ENCODE peak calls at places on chromosomes 3 and 15, in seven cellular contexts. X is stomach; V is dorsolateral prefrontal cortex; E is tibial artery; K is CD8-positive, alpha-beta T cell; Z is heart left ventricle; O is HL-60. P is an unnamed sample.

GRCh38 chr3:121064121-121064520 is 156.1 kb downstream of the STXBP5L start:
- DNase-seq in Z (no peak), V (no peak), O (no peak), X (no peak), E (no peak), K (no peak), P (no peak)

GRCh38 chr15:75149911-75150709 is 51.6 kb upstream of the C15orf39 start:
- DNase-seq in E (no peak), Z (no peak), K (no peak), O (no peak), V (no peak), X (no peak), P (no peak)

GRCh38 chr15:22265056-22265945 is 185.0 kb downstream of the OR4M2 start:
- DNase-seq in O (no peak), V (no peak), Z (no peak), X (no peak), K (peak; percentile 55), E (no peak), P (no peak)

GRCh38 chr15:60546764-60547163 is 67.8 kb upstream of the ICE2 start:
- DNase-seq in V (no peak), K (no peak), X (no peak), O (no peak), E (no peak), Z (no peak), P (no peak)

GRCh38 chr3:179853176-179853575 is 183.6 kb downstream of the PEX5L start:
- DNase-seq in O (peak; percentile 15), Z (peak; percentile 16), K (no peak), E (no peak), V (no peak), X (no peak), P (no peak)

GRCh38 chr3:42526616-42527367 is 24.3 kb downstream of the VIPR1 start:
- DNase-seq in Z (no peak), K (peak; percentile 68), O (no peak), V (no peak), E (no peak), X (no peak), P (no peak)

GRCh38 chr3:46293035-46293724 is 50.9 kb downstream of the CCR3 start:
- DNase-seq in O (no peak), E (no peak), Z (no peak), K (no peak), X (no peak), V (no peak), P (no peak)

GRCh38 chr15:77684341-77685081 is 51.8 kb upstream of the LINGO1 start:
- DNase-seq in V (no peak), E (no peak), O (no peak), X (no peak), Z (no peak), K (no peak), P (no peak)

GRCh38 chr15:73374599-73374998 is 5.8 kb upstream of the HCN4 start:
- DNase-seq in V (no peak), E (no peak), Z (peak; percentile 87), X (no peak), O (no peak), K (no peak), P (no peak)

GRCh38 chr3:144187531-144188230 is 216.1 kb downstream of the DIPK2A start:
- DNase-seq in O (no peak), X (no peak), V (no peak), K (no peak), E (no peak), Z (no peak), P (no peak)

GRCh38 chr15:55770808-55771207 is 27.9 kb upstream of the PRTG start:
- DNase-seq in X (no peak), O (no peak), K (no peak), Z (no peak), V (no peak), E (no peak), P (no peak)

GRCh38 chr3:115233021-115233420 is 85.9 kb upstream of the ZBTB20 start:
- DNase-seq in E (no peak), X (no peak), O (no peak), V (no peak), Z (no peak), K (no peak), P (no peak)
- H3K4me3 ChIP-seq in E (no peak overlapping the region), X (no peak overlapping the region), O (no peak overlapping the region), V (no peak overlapping the region), Z (no peak overlapping the region), K (no peak overlapping the region), P (no peak overlapping the region)

GRCh38 chr15:33451385-33451784 is 140.6 kb downstream of the RYR3 start:
- DNase-seq in K (no peak), Z (no peak), O (no peak), V (no peak), E (no peak), X (no peak), P (no peak)
- TF ChIP-seq CTCF in K (no peak), Z (no peak), O (no peak), V (no peak), E (no peak), X (no peak), P (no peak)

GRCh38 chr3:66443404-66443803 is 57.4 kb downstream of the LRIG1 start:
- DNase-seq in E (no peak), Z (no peak), X (no peak), V (no peak), O (no peak), K (no peak), P (no peak)

GRCh38 chr3:66441124-66441523 is 59.7 kb downstream of the LRIG1 start:
- DNase-seq in Z (no peak), V (no peak), O (no peak), E (no peak), X (no peak), K (no peak), P (no peak)

GRCh38 chr3:66441692-66442091 is 59.1 kb downstream of the LRIG1 start:
- DNase-seq in O (no peak), V (no peak), K (no peak), E (no peak), X (no peak), Z (no peak), P (no peak)

GRCh38 chr3:66444146-66444644 is 56.6 kb downstream of the LRIG1 start:
- DNase-seq in X (no peak), O (no peak), Z (no peak), E (no peak), K (no peak), V (no peak), P (no peak)

DNA sequence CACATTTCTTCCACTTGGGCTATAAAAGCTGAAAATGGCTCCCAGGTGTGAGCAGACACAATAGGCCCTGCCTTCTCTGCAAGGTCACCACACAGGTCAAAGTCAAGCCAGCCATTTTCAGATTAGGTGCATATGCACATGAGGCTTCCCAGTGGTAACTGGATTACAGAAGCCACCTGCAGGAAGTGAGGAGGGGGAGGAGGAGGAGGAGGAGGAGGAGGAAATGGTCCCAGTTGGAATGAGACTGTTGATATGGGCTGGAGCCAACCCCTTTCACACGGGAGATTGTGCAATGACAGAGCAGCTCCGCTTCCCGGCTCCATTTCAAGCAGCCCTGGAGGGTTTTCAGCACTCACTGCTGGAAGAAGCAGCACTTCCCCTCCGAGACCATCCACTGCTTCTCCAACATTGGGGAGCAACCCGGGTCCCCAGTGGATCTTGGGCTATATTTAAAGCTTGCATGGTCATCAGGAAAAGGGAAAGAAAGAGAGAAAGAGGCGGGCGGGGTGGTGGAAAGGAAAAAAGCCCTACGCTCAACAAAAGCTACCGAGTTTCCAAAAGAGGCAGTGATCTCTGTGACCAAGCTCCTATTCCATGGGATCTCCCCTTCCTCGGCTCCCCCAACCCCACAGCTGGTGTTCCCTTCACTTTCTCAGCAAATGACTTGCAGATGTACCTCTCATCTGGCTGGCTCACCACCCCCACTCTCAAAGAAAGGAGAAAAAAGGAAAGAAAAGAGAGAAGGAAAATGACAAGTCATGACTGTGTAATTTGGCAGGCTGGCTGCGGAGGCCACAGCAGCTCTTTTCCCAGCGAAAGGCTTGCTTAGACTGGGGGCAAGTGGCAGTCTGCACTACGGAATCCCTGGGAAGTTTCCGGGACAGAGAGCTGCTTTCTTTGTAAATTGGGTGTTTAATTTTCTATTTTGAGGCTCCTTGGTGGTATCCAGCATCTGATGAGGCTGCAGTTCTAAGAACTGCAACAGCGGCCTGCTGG is 58.3 kb downstream of the LRIG1 start:
- DNase-seq in K (no peak), X (peak; percentile 81), V (no peak), E (peak; percentile 83), Z (peak; percentile 83), O (no peak), P (no peak)
- H3K4me3 ChIP-seq in K (no peak overlapping the region), X (peak overlapping the region; percentile 4), V (peak overlapping the region; percentile 21), E (peak overlapping the region; percentile 14), Z (no peak overlapping the region), O (no peak overlapping the region), P (peak overlapping the region; percentile 51)

GRCh38 chr3:72447059-72447946 is 400.9 kb downstream of the SHQ1 start:
- DNase-seq in E (peak; percentile 95), X (peak; percentile 95), V (peak; percentile 96), Z (peak; percentile 95), O (peak; percentile 62), K (peak; percentile 98), P (peak; percentile 55)
- TF ChIP-seq CTCF in E (peak; percentile 26), X (no peak), V (no peak), Z (no peak), O (no peak), K (no peak), P (no peak)

GRCh38 chr3:172562881-172563835 is 39.9 kb upstream of the TNFSF10 start:
- DNase-seq in O (peak; percentile 34), X (no peak), K (no peak), V (no peak), Z (peak; percentile 52), E (no peak), P (no peak)
- H3K4me3 ChIP-seq in O (peak overlapping the region; percentile 0), X (peak overlapping the region; percentile 14), K (no peak overlapping the region), V (no peak overlapping the region), Z (no peak overlapping the region), E (no peak overlapping the region), P (peak overlapping the region; percentile 65)

DNA sequence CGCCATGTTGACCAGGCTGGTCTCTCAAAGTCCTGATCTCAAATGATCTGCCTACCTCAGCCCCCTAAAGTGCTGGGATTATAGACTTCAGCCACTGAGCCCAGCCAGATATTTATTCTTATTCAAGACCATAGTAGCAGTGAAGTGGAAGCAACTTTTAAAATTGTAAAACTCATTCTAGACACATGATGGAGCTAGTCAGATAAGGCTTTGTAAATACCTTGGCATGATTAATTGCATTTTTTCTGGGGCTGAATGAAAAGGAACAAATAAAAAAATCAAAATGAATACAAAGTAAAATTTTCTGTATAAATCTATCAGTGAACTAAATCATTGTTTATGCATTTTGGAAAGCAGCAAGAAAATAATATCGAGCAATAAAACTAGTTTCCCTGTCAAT is 4.1 kb upstream of the MYO1E start:
- DNase-seq in Z (no peak), E (no peak), O (no peak), X (no peak), K (no peak), V (no peak), P (no peak)
- TF ChIP-seq CTCF in Z (peak; percentile 13), E (no peak), O (no peak), X (no peak), K (no peak), V (peak; percentile 36), P (no peak)